ENCODE peak calls at places on chromosomes 1 and 21, in eight cellular contexts. V, B, O, T, L, X, C and R are unnamed samples. For H3K4me1, the result is how much of the 10 kb centered on the place peaks cover.

GRCh38 chr21:34598931-34599400 is 15.9 kb downstream of the RCAN1 start:
- DNase-seq in L (no peak), V (peak), B (no peak), T (no peak), X (no peak), C (no peak), O (no peak), R (no peak)

GRCh38 chr1:56821462-56821797 is 2.2 kb upstream of the FYB2 start:
- DNase-seq in L (no peak), C (no peak), V (peak), B (no peak), T (no peak), X (no peak), O (no peak), R (no peak)

GRCh38 chr1:28248273-28249012 is 10.9 kb upstream of the SESN2 start:
- DNase-seq in C (peak), V (peak), O (peak), L (peak), T (peak), B (peak), X (peak), R (no peak)

GRCh38 chr1:46755121-46755520 is 36.2 kb upstream of the EFCAB14 start:
- DNase-seq in L (no peak), B (no peak), C (no peak), O (no peak), T (no peak), X (no peak), V (no peak), R (no peak)

GRCh38 chr1:64675718-64676345 is 69.0 kb upstream of the RAVER2 start:
- DNase-seq in V (peak), C (no peak), B (peak), X (no peak), T (no peak), O (peak), L (no peak), R (no peak)

GRCh38 chr1:74505889-74506288 is 6.5 kb downstream of the LRRC53 start:
- DNase-seq in B (no peak), C (no peak), T (no peak), O (no peak), L (no peak), X (no peak), V (no peak), R (no peak)

GRCh38 chr21:44930543-44930981 is 9.3 kb upstream of the SLX9 start:
- DNase-seq in B (no peak), C (no peak), X (peak), T (peak), L (no peak), V (no peak), O (peak), R (no peak)

GRCh38 chr1:39081266-39082139 is 55.4 kb downstream of the NDUFS5 start:
- DNase-seq in X (peak), T (no peak), O (no peak), L (no peak), V (peak), C (no peak), B (no peak), R (no peak)

GRCh38 chr1:228416217-228416971 is at the start of gene TRIM17:
- DNase-seq in V (peak), L (no peak), C (peak), T (no peak), B (peak), X (no peak), O (no peak), R (peak)

GRCh38 chr1:39214021-39214713 is 9.7 kb downstream of the MACF1 start:
- DNase-seq in T (no peak), O (no peak), L (no peak), C (no peak), X (peak), V (peak), B (peak), R (no peak)

GRCh38 chr1:21574464-21575151 is 65.4 kb downstream of the ALPL start:
- DNase-seq in O (no peak), B (peak), C (peak), X (peak), V (peak), T (no peak), L (no peak), R (no peak)

GRCh38 chr1:186858923-186859322 is 30.2 kb downstream of the PLA2G4A start:
- DNase-seq in T (no peak), B (no peak), L (no peak), V (peak), C (no peak), X (no peak), O (no peak), R (no peak)

GRCh38 chr1:192635939-192636338 is at the start of gene RGS13:
- DNase-seq in L (no peak), C (no peak), X (no peak), T (no peak), B (no peak), V (no peak), O (peak), R (no peak)

GRCh38 chr1:57770236-57770635 is 346.4 kb upstream of the DAB1 start:
- DNase-seq in O (no peak), L (no peak), V (no peak), T (no peak), X (no peak), B (no peak), C (no peak), R (no peak)

GRCh38 chr1:238060046-238060445 is 169.3 kb upstream of the ZP4 start:
- DNase-seq in B (no peak), C (no peak), V (peak), L (no peak), O (no peak), T (no peak), X (no peak), R (no peak)

GRCh38 chr1:231919900-231920299 is 293.3 kb downstream of the DISC1 start:
- DNase-seq in V (no peak), C (no peak), O (no peak), L (no peak), T (peak), B (peak), X (no peak), R (no peak)
- H3K4me1 ChIP-seq in V (under half), C (under half), O (under half), L (under half), T (half or more), B (under half), X (under half), R (under half)

GRCh38 chr1:165857046-165857801 is 29.8 kb downstream of the UCK2 start:
- DNase-seq in V (peak), O (no peak), X (no peak), B (no peak), C (no peak), T (no peak), L (no peak), R (no peak)

GRCh38 chr1:165853528-165854075 is 26.2 kb downstream of the UCK2 start:
- DNase-seq in T (no peak), V (peak), C (no peak), O (no peak), B (no peak), L (no peak), X (no peak), R (no peak)

GRCh38 chr1:165854101-165854845 is 26.9 kb downstream of the UCK2 start:
- DNase-seq in O (no peak), V (peak), B (peak), C (no peak), T (no peak), L (no peak), X (no peak), R (no peak)

GRCh38 chr1:165856606-165857005 is 29.2 kb downstream of the UCK2 start:
- DNase-seq in C (no peak), V (no peak), O (no peak), B (no peak), X (no peak), L (no peak), T (no peak), R (no peak)

DNA sequence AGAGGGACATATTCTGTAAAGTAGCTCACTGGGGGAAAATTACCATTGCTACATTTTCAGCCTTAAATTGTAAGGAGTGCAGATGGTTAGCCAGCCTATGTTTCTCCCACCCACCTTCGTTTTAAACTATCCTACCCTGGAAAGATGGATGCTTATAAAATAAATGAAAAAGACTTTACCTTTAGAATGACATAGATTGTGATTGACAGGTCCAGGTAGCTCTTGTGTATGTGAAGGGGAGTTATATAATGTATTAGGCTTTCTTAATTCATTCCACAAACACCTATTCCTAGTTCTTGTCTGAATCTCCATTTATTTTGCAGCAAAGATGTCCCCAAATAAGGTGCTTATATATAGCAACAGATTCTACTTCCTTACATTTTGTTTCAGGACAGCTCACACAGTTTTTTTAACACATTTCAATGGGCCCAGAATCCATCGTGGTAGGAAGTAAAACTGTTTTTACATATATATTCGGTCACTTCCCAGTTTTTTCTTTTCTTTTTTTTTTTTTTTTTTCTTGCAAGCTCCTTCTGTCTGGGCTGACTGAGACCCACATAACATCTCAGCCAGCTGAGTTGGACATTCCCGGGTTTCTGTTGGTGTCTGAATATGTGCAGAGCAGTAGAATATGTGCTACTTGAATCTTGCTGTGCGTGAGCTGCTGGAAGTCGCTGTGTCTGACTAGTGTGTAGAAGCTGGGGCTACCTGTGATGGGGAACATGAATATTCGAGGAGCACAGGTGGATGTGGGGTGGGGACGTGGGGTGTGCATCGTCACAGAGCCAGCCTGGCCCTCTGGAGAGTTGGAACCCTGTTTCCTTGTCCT is 27.8 kb downstream of the UCK2 start:
- DNase-seq in L (no peak), V (no peak), B (no peak), C (no peak), T (no peak), O (no peak), X (no peak), R (no peak)
- H3K27ac ChIP-seq in L (no peak), V (no peak), B (no peak), C (no peak), T (no peak), O (no peak), X (no peak), R (no peak)

DNA sequence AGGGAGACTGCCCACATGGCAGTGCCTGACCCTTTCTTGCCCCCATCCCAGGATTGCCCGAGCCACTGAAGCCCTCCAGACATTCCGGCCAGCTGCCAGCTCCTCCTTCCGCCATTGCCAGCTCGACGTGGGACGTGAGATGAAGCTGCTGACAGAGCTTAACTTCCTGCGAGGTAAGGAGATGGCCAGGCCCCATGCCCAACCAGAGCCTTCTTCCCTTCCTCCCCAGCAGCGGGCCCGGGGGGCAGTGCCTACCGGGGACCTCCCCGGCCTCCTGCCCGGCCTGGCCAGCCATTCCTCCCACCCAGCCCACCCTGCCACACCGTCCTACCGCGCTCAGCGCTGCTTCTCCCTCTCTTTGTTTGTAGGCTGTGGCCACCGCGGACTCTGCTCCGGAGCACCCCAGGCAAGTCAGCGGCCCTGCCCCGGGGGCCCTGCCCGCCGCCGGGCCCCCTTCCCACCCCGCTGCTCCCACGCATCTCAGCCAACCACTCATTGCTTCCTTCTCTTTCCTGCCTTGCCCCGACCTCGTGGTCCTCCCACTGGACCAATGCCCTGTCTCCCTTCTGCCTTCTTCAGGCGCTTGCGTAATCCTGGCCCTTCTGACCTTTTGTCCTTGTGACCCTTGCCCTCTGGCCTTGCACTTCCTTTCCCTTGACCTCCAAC is 4.9 kb downstream of the TRIM46 start:
- DNase-seq in L (peak), C (no peak), X (peak), V (no peak), B (no peak), O (no peak), T (no peak), R (no peak)
- H3K4me1 ChIP-seq in L (under half), C (under half), X (under half), V (under half), B (under half), O (under half), T (under half), R (under half)

GRCh38 chr1:154325583-154326545 is 539 bp downstream of the ATP8B2 start:
- DNase-seq in B (peak), O (peak), V (peak), T (peak), L (peak), C (peak), X (peak), R (peak)

GRCh38 chr1:154328318-154329151 is 3.2 kb downstream of the ATP8B2 start:
- DNase-seq in X (peak), V (peak), C (peak), L (peak), B (peak), T (peak), O (no peak), R (no peak)

GRCh38 chr1:154329152-154329521 is 3.8 kb downstream of the ATP8B2 start:
- DNase-seq in C (peak), L (no peak), T (no peak), O (no peak), X (no peak), V (peak), B (peak), R (no peak)

GRCh38 chr1:154326546-154327465 is 1.5 kb downstream of the ATP8B2 start:
- DNase-seq in B (no peak), T (no peak), X (no peak), O (no peak), V (peak), L (peak), C (peak), R (no peak)

GRCh38 chr1:154327466-154328317 is 2.4 kb downstream of the ATP8B2 start:
- DNase-seq in C (peak), O (peak), B (no peak), L (no peak), V (no peak), X (no peak), T (no peak), R (no peak)
- H3K27ac ChIP-seq in C (no peak), O (no peak), B (no peak), L (peak), V (peak), X (peak), T (peak), R (no peak)

GRCh38 chr1:184163674-184164470 is 112.3 kb downstream of the TSEN15 start:
- DNase-seq in O (no peak), T (no peak), V (peak), B (no peak), X (no peak), L (no peak), C (no peak), R (no peak)
- H3K4me1 ChIP-seq in O (under half), T (under half), V (under half), B (under half), X (under half), L (under half), C (under half), R (under half)